ENCODE peak calls at places on chromosomes 6 and 20, in eight cellular contexts. J is M059J, Z is T-helper 2 cell, A is nephron progenitor cell, D is IMR-90, K is fibroblast of pulmonary artery, I is AG08395, H is upper lobe of right lung. M is an unnamed sample.

GRCh38 chr20:37160683-37161082 is 18.4 kb upstream of the RPN2 start:
- DNase-seq in K (no peak), I (no peak), Z (no peak), A (no peak), H (no peak), D (no peak), J (no peak), M (no peak)

GRCh38 chr6:100488231-100488630 is 23.5 kb upstream of the SIM1 start:
- DNase-seq in H (no peak), D (no peak), J (no peak), Z (no peak), K (peak), A (no peak), I (no peak), M (no peak)

GRCh38 chr6:74871757-74872156 is 334.1 kb downstream of the COL12A1 start:
- DNase-seq in I (no peak), H (no peak), J (peak), D (peak), A (no peak), K (peak), Z (no peak), M (no peak)

GRCh38 chr20:21640556-21640955 is 64.9 kb upstream of the PAX1 start:
- DNase-seq in D (no peak), I (no peak), H (no peak), K (no peak), J (peak), Z (no peak), A (peak), M (no peak)

GRCh38 chr20:32285621-32286334 is 8.3 kb downstream of the KIF3B start:
- DNase-seq in I (peak), A (no peak), K (no peak), J (peak), D (peak), Z (peak), H (no peak), M (no peak)

GRCh38 chr20:48275325-48275724 is 490.0 kb upstream of the SULF2 start:
- DNase-seq in A (no peak), Z (no peak), I (no peak), H (no peak), D (no peak), K (no peak), J (peak), M (no peak)

GRCh38 chr6:119060255-119060907 is 18.1 kb downstream of the FAM184A start:
- DNase-seq in H (no peak), D (no peak), J (no peak), A (no peak), I (no peak), Z (no peak), K (no peak), M (no peak)

GRCh38 chr6:64817525-64817924 is 889.5 kb downstream of the EYS start:
- DNase-seq in Z (no peak), H (no peak), D (no peak), A (no peak), K (no peak), J (no peak), I (no peak), M (peak)

GRCh38 chr6:81144346-81144745 is 608.1 kb downstream of the TENT5A start:
- DNase-seq in K (peak), H (no peak), D (peak), J (peak), I (peak), A (no peak), Z (no peak), M (no peak)

GRCh38 chr20:4875578-4876067 is 125.7 kb downstream of the SLC23A2 start:
- DNase-seq in J (no peak), Z (no peak), H (no peak), D (no peak), A (peak), I (no peak), K (no peak), M (no peak)

GRCh38 chr6:105459049-105459448 is 56.2 kb upstream of the PREP start:
- DNase-seq in D (no peak), A (no peak), K (no peak), J (peak), H (no peak), I (no peak), Z (no peak), M (peak)

GRCh38 chr6:89162047-89162371 is 16.2 kb downstream of the PM20D2 start:
- DNase-seq in D (no peak), A (no peak), H (no peak), Z (no peak), I (no peak), K (no peak), J (no peak), M (no peak)

GRCh38 chr6:90429713-90430112 is 133.1 kb upstream of the BACH2 start:
- DNase-seq in I (no peak), H (no peak), J (no peak), A (no peak), D (no peak), K (peak), Z (no peak), M (no peak)

GRCh38 chr20:41339957-41340326 is 679 bp upstream of the LPIN3 start:
- DNase-seq in I (peak), D (peak), Z (peak), A (peak), H (peak), K (peak), J (peak), M (peak)

GRCh38 chr20:58102744-58103516 is 125.5 kb downstream of the ANKRD60 start:
- DNase-seq in J (peak), I (peak), A (no peak), D (no peak), H (no peak), K (no peak), Z (no peak), M (no peak)

GRCh38 chr6:149864578-149865535 is 698 bp upstream of the LRP11 start:
- DNase-seq in J (peak), A (peak), I (peak), Z (no peak), K (peak), H (no peak), D (peak), M (peak)

GRCh38 chr20:61938839-61939690 is 126.6 kb downstream of the TAF4 start:
- DNase-seq in H (peak), A (no peak), J (no peak), D (no peak), I (no peak), K (no peak), Z (no peak), M (no peak)

GRCh38 chr6:15329154-15329781 is 83.4 kb downstream of the JARID2 start:
- DNase-seq in J (peak), D (peak), I (peak), K (peak), H (no peak), Z (no peak), A (no peak), M (no peak)

GRCh38 chr6:132683543-132683942 is 24.6 kb upstream of the TAAR1 start:
- DNase-seq in I (peak), D (peak), H (no peak), J (peak), K (peak), A (no peak), Z (no peak), M (no peak)

GRCh38 chr6:168956884-168957730 is 296.5 kb downstream of the THBS2 start:
- DNase-seq in A (peak), K (peak), I (peak), J (peak), Z (no peak), D (peak), H (no peak), M (peak)

GRCh38 chr6:123393333-123393732 is 243.4 kb downstream of the TRDN start:
- DNase-seq in I (no peak), H (no peak), K (peak), D (no peak), J (peak), Z (no peak), A (no peak), M (peak)

GRCh38 chr6:156881687-156882629 is 104.8 kb downstream of the ARID1B start:
- DNase-seq in D (peak), J (no peak), Z (no peak), H (no peak), I (peak), A (no peak), K (no peak), M (no peak)

GRCh38 chr20:32902456-32903420 is 44.0 kb downstream of the EFCAB8 start:
- DNase-seq in A (peak), D (peak), H (peak), Z (peak), I (peak), J (peak), K (peak), M (peak)